ENCODE peak calls at places on chromosomes 13 and 19, in seven cellular contexts. One of them, this sample, is unnamed.

GRCh38 chr19:18223860-18224524 is 2.2 kb downstream of the PDE4C start:
- DNase-seq in GM03348: no peak
- DNase-seq in activated T-cell treated with anti-CD3 and anti-CD28 coated beads for 1 hour: no peak
- DNase-seq in CD4-positive, alpha-beta memory T cell: peak; percentile 13
- DNase-seq in A549: peak; percentile 79
- DNase-seq in fibroblast of pulmonary artery: no peak
- DNase-seq in aorta: no peak
- DNase-seq in this sample: peak; percentile 79

GRCh38 chr19:3366761-3367571 is 583 bp downstream of the NFIC start:
- DNase-seq in GM03348: peak; percentile 57
- DNase-seq in activated T-cell treated with anti-CD3 and anti-CD28 coated beads for 1 hour: no peak
- DNase-seq in CD4-positive, alpha-beta memory T cell: no peak
- DNase-seq in A549: no peak
- DNase-seq in fibroblast of pulmonary artery: no peak
- DNase-seq in aorta: peak; percentile 77
- DNase-seq in this sample: no peak

GRCh38 chr19:30968210-30968609 is 381.0 kb downstream of the TSHZ3 start:
- DNase-seq in GM03348: no peak
- DNase-seq in activated T-cell treated with anti-CD3 and anti-CD28 coated beads for 1 hour: no peak
- DNase-seq in CD4-positive, alpha-beta memory T cell: no peak
- DNase-seq in A549: peak; percentile 35
- DNase-seq in fibroblast of pulmonary artery: no peak
- DNase-seq in aorta: no peak
- DNase-seq in this sample: no peak

GRCh38 chr13:27403252-27403678 is 21.2 kb upstream of the GTF3A start:
- DNase-seq in GM03348: peak; percentile 83
- DNase-seq in activated T-cell treated with anti-CD3 and anti-CD28 coated beads for 1 hour: no peak
- DNase-seq in CD4-positive, alpha-beta memory T cell: no peak
- DNase-seq in A549: no peak
- DNase-seq in fibroblast of pulmonary artery: peak; percentile 58
- DNase-seq in aorta: no peak
- DNase-seq in this sample: peak; percentile 20

GRCh38 chr19:33841685-33842084 is 45.0 kb downstream of the KCTD15 start:
- DNase-seq in GM03348: no peak
- DNase-seq in activated T-cell treated with anti-CD3 and anti-CD28 coated beads for 1 hour: no peak
- DNase-seq in CD4-positive, alpha-beta memory T cell: no peak
- DNase-seq in A549: no peak
- DNase-seq in fibroblast of pulmonary artery: no peak
- DNase-seq in aorta: no peak
- DNase-seq in this sample: no peak

GRCh38 chr19:58038688-58039204 is 4.9 kb downstream of the ZSCAN1 start:
- DNase-seq in GM03348: no peak
- DNase-seq in activated T-cell treated with anti-CD3 and anti-CD28 coated beads for 1 hour: no peak
- DNase-seq in CD4-positive, alpha-beta memory T cell: no peak
- DNase-seq in A549: no peak
- DNase-seq in fibroblast of pulmonary artery: no peak
- DNase-seq in aorta: no peak
- DNase-seq in this sample: no peak

GRCh38 chr13:84821261-84821660 is 939.0 kb upstream of the SLITRK1 start:
- DNase-seq in GM03348: no peak
- DNase-seq in activated T-cell treated with anti-CD3 and anti-CD28 coated beads for 1 hour: no peak
- DNase-seq in CD4-positive, alpha-beta memory T cell: no peak
- DNase-seq in A549: no peak
- DNase-seq in fibroblast of pulmonary artery: no peak
- DNase-seq in aorta: no peak
- DNase-seq in this sample: no peak

GRCh38 chr13:64723735-64724134 is 2506.4 kb downstream of the PCDH9 start:
- DNase-seq in GM03348: peak; percentile 75
- DNase-seq in activated T-cell treated with anti-CD3 and anti-CD28 coated beads for 1 hour: no peak
- DNase-seq in CD4-positive, alpha-beta memory T cell: no peak
- DNase-seq in A549: peak; percentile 90
- DNase-seq in fibroblast of pulmonary artery: peak; percentile 97
- DNase-seq in aorta: no peak
- DNase-seq in this sample: peak; percentile 25

GRCh38 chr19:18464646-18465045 is 26.7 kb upstream of the ISYNA1 start:
- DNase-seq in GM03348: peak; percentile 84
- DNase-seq in activated T-cell treated with anti-CD3 and anti-CD28 coated beads for 1 hour: no peak
- DNase-seq in CD4-positive, alpha-beta memory T cell: no peak
- DNase-seq in A549: peak; percentile 59
- DNase-seq in fibroblast of pulmonary artery: peak; percentile 89
- DNase-seq in aorta: peak; percentile 91
- DNase-seq in this sample: peak; percentile 81

GRCh38 chr19:38394488-38394887 is 6.0 kb downstream of the SPRED3 start:
- DNase-seq in GM03348: no peak
- DNase-seq in activated T-cell treated with anti-CD3 and anti-CD28 coated beads for 1 hour: peak; percentile 50
- DNase-seq in CD4-positive, alpha-beta memory T cell: peak; percentile 60
- DNase-seq in A549: no peak
- DNase-seq in fibroblast of pulmonary artery: no peak
- DNase-seq in aorta: no peak
- DNase-seq in this sample: no peak

GRCh38 chr13:98571955-98572662 is 4.8 kb downstream of the STK24 start:
- DNase-seq in GM03348: peak; percentile 71
- DNase-seq in activated T-cell treated with anti-CD3 and anti-CD28 coated beads for 1 hour: no peak
- DNase-seq in CD4-positive, alpha-beta memory T cell: peak; percentile 33
- DNase-seq in A549: no peak
- DNase-seq in fibroblast of pulmonary artery: no peak
- DNase-seq in aorta: no peak
- DNase-seq in this sample: no peak

GRCh38 chr13:52048516-52048915 is 24.0 kb downstream of the UTP14C start:
- DNase-seq in GM03348: no peak
- DNase-seq in activated T-cell treated with anti-CD3 and anti-CD28 coated beads for 1 hour: no peak
- DNase-seq in CD4-positive, alpha-beta memory T cell: no peak
- DNase-seq in A549: no peak
- DNase-seq in fibroblast of pulmonary artery: peak; percentile 21
- DNase-seq in aorta: no peak
- DNase-seq in this sample: no peak

GRCh38 chr19:49135686-49136085 is 16.3 kb downstream of the PPFIA3 start:
- DNase-seq in GM03348: no peak
- DNase-seq in activated T-cell treated with anti-CD3 and anti-CD28 coated beads for 1 hour: no peak
- DNase-seq in CD4-positive, alpha-beta memory T cell: no peak
- DNase-seq in A549: no peak
- DNase-seq in fibroblast of pulmonary artery: no peak
- DNase-seq in aorta: no peak
- DNase-seq in this sample: no peak

GRCh38 chr19:51599084-51599483 is 28.0 kb downstream of the ZNF175 start:
- DNase-seq in GM03348: no peak
- DNase-seq in activated T-cell treated with anti-CD3 and anti-CD28 coated beads for 1 hour: no peak
- DNase-seq in CD4-positive, alpha-beta memory T cell: no peak
- DNase-seq in A549: no peak
- DNase-seq in fibroblast of pulmonary artery: no peak
- DNase-seq in aorta: no peak
- DNase-seq in this sample: no peak

This sample was measured in H54.